ENCODE peak calls at places on chromosomes 3 and 15, in five cellular contexts. S, Y, U, M and F are unnamed samples.

GRCh38 chr3:77296527-77296926 is 256.6 kb downstream of the ROBO2 start:
- DNase-seq in Y (no peak), S (no peak), U (peak), M (no peak), F (no peak)

GRCh38 chr3:27914199-27914598 is 192.1 kb upstream of the EOMES start:
- DNase-seq in Y (peak), M (no peak), U (no peak), S (no peak), F (no peak)

GRCh38 chr15:93001881-93002280 is 87.1 kb downstream of the RGMA start:
- DNase-seq in M (no peak), S (no peak), U (no peak), Y (no peak), F (no peak)

GRCh38 chr3:32913790-32914446 is 37.5 kb upstream of the CCR4 start:
- DNase-seq in M (no peak), Y (no peak), U (no peak), S (no peak), F (no peak)

GRCh38 chr3:150349314-150350097 is 58.6 kb upstream of the TSC22D2 start:
- DNase-seq in S (no peak), U (no peak), M (no peak), Y (no peak), F (no peak)

GRCh38 chr3:151581046-151581445 is 120.2 kb upstream of the IGSF10 start:
- DNase-seq in U (no peak), Y (no peak), M (no peak), S (no peak), F (no peak)

GRCh38 chr3:105359098-105359762 is 7.5 kb upstream of the ALCAM start:
- DNase-seq in S (no peak), M (no peak), Y (no peak), U (no peak), F (no peak)

GRCh38 chr3:78096488-78097255 is 1056.8 kb downstream of the ROBO2 start:
- DNase-seq in M (no peak), Y (no peak), S (no peak), U (no peak), F (no peak)

GRCh38 chr3:24254649-24255048 is 240.0 kb downstream of the THRB start:
- DNase-seq in S (no peak), U (no peak), M (no peak), Y (no peak), F (no peak)

GRCh38 chr15:67839358-67839928 is 402 bp downstream of the RNU6-1 start:
- DNase-seq in M (no peak), S (no peak), Y (peak), U (peak), F (peak)

GRCh38 chr3:32888739-32889138 is 62.7 kb upstream of the CCR4 start:
- DNase-seq in M (no peak), Y (no peak), S (peak), U (no peak), F (no peak)

GRCh38 chr3:191627064-191627463 is 166.1 kb downstream of the PYDC2 start:
- DNase-seq in Y (no peak), S (no peak), U (no peak), M (no peak), F (no peak)

GRCh38 chr3:78878789-78879515 is 888.8 kb downstream of the ROBO1 start:
- DNase-seq in Y (peak), U (no peak), M (no peak), S (no peak), F (no peak)

GRCh38 chr3:193641376-193641775 is 48.4 kb downstream of the OPA1 start:
- DNase-seq in S (no peak), M (no peak), Y (no peak), U (no peak), F (no peak)

GRCh38 chr15:60917469-60918130 is 311.5 kb downstream of the RORA start:
- DNase-seq in Y (no peak), S (no peak), M (no peak), U (no peak), F (no peak)

GRCh38 chr15:97037080-97037479 is 706.6 kb downstream of the NR2F2 start:
- DNase-seq in M (no peak), Y (no peak), U (no peak), S (no peak), F (no peak)

GRCh38 chr15:65818927-65819562 is 27.0 kb upstream of the DENND4A start:
- DNase-seq in M (no peak), Y (no peak), S (peak), U (peak), F (no peak)

GRCh38 chr3:128021768-128022372 is 30.4 kb upstream of the SEC61A1 start:
- DNase-seq in Y (no peak), U (no peak), M (no peak), S (no peak), F (no peak)

GRCh38 chr3:105930733-105931132 is 61.9 kb upstream of the CBLB start:
- DNase-seq in M (no peak), S (no peak), Y (no peak), U (no peak), F (no peak)

GRCh38 chr3:53812434-53812833 is 33.8 kb downstream of the CHDH start:
- DNase-seq in Y (no peak), S (no peak), U (no peak), M (no peak), F (no peak)

GRCh38 chr3:148366743-148367410 is 330.8 kb upstream of the AGTR1 start:
- DNase-seq in S (no peak), M (no peak), U (no peak), Y (no peak), F (no peak)

DNA sequence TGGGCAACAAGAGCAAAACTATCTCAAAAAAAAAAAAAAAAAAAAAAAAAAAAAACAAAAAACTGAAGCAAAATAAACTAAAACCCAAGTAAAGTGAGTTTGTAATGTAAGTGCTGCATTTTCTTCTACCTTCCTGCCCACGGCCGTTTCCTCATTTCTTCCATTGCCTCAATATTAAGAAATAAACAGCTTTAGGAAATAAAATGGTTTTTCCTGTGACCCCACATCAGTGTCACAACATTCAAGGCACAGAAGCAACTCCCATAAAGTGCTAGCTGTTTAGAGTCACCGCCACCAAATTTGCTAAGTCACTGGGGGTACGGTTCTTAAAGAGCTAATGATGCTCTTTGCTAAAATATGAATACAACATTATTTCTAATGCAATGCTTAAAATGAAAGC is 3.3 kb downstream of the PKM start:
- DNase-seq in Y (no peak), U (no peak), S (no peak), M (no peak), F (no peak)
- H3K27ac ChIP-seq in Y (peak), U (peak), S (peak), M (no peak), F (peak)

DNA sequence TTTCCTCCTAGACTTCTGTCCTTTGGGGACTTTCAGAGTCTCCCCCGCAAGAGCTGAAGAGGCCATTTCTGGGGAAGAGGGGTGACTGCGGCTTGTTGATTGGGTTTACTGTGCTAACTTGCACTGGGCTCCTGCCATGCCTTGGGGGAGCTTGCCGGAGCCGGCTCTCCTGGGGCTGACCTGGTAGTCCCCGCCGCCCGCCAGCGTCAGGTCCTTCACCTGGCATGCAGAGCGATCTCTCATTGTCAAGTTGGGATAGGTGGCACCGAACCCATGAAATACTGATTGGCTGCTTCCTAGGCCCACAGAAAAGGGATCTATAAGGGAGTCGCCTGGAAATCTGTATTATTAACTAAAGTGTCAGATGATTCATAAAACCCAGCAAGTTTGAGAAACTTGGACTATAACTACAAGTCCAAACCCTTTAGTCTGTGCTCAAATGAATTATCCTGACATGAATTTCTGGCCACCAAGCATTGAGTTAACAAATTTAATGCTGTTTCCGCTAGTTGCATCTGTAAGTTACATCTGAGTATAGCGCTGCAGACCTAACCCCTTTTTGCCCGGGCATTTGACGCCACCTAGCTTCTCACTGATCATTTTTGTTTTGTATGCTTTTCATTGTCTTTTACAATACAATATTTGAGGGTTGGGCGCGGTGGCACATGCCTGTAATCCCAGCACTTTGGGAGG is 605 bp upstream of the IMP3 start:
- DNase-seq in S (peak), U (no peak), Y (peak), M (no peak), F (peak)
- TF ChIP-seq SRF in S (no peak), U (no peak), Y (no peak), M (no peak), F (no peak)

GRCh38 chr3:36709281-36709680 is 55.1 kb downstream of the DCLK3 start:
- DNase-seq in M (no peak), U (no peak), Y (no peak), S (no peak), F (no peak)

GRCh38 chr3:36709826-36710365 is 54.5 kb downstream of the DCLK3 start:
- DNase-seq in U (no peak), S (no peak), Y (no peak), M (no peak), F (no peak)

GRCh38 chr3:36707623-36708409 is 56.5 kb downstream of the DCLK3 start:
- DNase-seq in U (peak), Y (no peak), S (no peak), M (no peak), F (peak)

GRCh38 chr3:36713904-36714303 is 50.4 kb downstream of the DCLK3 start:
- DNase-seq in S (no peak), M (no peak), Y (no peak), U (no peak), F (no peak)

DNA sequence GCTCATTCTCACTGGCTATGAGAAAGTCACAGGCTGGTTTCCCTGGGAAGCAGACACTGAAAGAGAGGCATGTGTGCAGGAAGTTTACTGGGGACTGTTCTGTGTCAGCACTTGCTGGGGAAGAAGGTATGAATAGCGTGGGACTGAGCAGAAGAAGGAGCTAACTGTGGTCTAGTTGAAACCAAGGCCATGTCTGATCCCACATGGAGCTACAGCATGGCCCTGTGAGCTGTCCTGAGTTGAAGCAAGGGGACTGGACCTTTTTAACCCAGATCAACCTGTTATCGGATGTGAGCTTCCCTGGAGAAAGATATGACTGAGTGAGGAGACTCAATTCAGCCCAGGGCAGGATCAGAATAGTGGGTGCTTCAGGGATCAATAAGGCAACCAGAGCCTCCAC is 53.7 kb downstream of the DCLK3 start:
- DNase-seq in Y (no peak), M (no peak), S (no peak), U (no peak), F (no peak)
- H3K27ac ChIP-seq in Y (no peak), M (no peak), S (no peak), U (no peak), F (no peak)

GRCh38 chr15:101712078-101712477 is 12.2 kb downstream of the TARS3 start:
- DNase-seq in Y (no peak), S (no peak), M (no peak), U (no peak), F (no peak)
- TF ChIP-seq SRF in Y (no peak), S (no peak), M (no peak), U (no peak), F (no peak)

DNA sequence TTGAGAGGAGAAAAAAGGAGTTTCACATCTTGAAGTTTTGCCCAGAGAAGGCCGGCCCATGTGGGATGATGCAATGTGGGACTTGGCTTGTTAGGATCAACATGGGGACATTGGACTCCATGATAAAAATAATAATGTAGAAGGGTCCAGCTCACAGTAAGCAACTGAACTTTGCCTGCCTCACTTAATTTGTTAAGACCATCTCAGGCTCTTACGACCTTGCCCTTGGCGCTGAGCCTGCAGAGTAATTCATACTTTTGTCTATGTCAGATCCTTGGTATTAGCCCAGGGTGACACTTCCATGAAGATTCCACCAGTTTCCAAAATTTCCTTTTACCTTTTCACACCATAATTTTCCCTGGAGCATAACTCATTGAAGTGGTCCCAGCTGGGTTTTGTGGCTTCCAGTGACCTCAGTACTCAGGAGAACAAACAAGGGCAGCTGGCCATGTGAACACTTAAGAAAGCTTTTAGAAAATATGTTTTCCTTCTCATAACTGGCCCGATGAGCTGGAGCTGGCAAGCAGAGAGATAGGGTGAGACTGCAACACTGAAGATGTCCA is 315.4 kb upstream of the RASGRP1 start:
- DNase-seq in S (no peak), U (no peak), M (no peak), Y (no peak), F (no peak)
- H3K27ac ChIP-seq in S (no peak), U (no peak), M (no peak), Y (no peak), F (no peak)